ENCODE peak calls at places on chromosome 9, in four cellular contexts. One of them, this sample, is unnamed.

GRCh38 chr9:100100268-100100667 is 1.2 kb downstream of the INVS start:
- DNase-seq in activated CD4-positive, alpha-beta T cell treated with anti-CD3 and anti-CD28 coated beads for 48 hours: no peak
- DNase-seq in posterior cingulate gyrus: no peak
- DNase-seq in PC-3: no peak
- DNase-seq in this sample: no peak

GRCh38 chr9:18404482-18405029 is 69.4 kb upstream of the ADAMTSL1 start:
- DNase-seq in posterior cingulate gyrus: no peak
- DNase-seq in PC-3: no peak
- DNase-seq in activated CD4-positive, alpha-beta T cell treated with anti-CD3 and anti-CD28 coated beads for 48 hours: no peak
- DNase-seq in this sample: no peak

GRCh38 chr9:109775516-109775915 is 4.5 kb upstream of the PALM2AKAP2 start:
- DNase-seq in posterior cingulate gyrus: no peak
- DNase-seq in PC-3: no peak
- DNase-seq in activated CD4-positive, alpha-beta T cell treated with anti-CD3 and anti-CD28 coated beads for 48 hours: no peak
- DNase-seq in this sample: no peak

GRCh38 chr9:101635473-101635872 is 40.7 kb upstream of the PPP3R2 start:
- DNase-seq in posterior cingulate gyrus: no peak
- DNase-seq in activated CD4-positive, alpha-beta T cell treated with anti-CD3 and anti-CD28 coated beads for 48 hours: no peak
- DNase-seq in PC-3: peak
- DNase-seq in this sample: no peak

GRCh38 chr9:81517954-81518353 is 171.4 kb downstream of the TLE1 start:
- DNase-seq in PC-3: no peak
- DNase-seq in posterior cingulate gyrus: no peak
- DNase-seq in activated CD4-positive, alpha-beta T cell treated with anti-CD3 and anti-CD28 coated beads for 48 hours: no peak
- DNase-seq in this sample: no peak

GRCh38 chr9:36123511-36123910 is 13.0 kb upstream of the GLIPR2 start:
- DNase-seq in PC-3: no peak
- DNase-seq in posterior cingulate gyrus: no peak
- DNase-seq in activated CD4-positive, alpha-beta T cell treated with anti-CD3 and anti-CD28 coated beads for 48 hours: no peak
- DNase-seq in this sample: no peak

GRCh38 chr9:121598167-121599000 is 53.0 kb upstream of the DAB2IP start:
- DNase-seq in posterior cingulate gyrus: no peak
- DNase-seq in PC-3: peak
- DNase-seq in activated CD4-positive, alpha-beta T cell treated with anti-CD3 and anti-CD28 coated beads for 48 hours: no peak
- DNase-seq in this sample: peak

GRCh38 chr9:89351584-89351983 is 33.3 kb downstream of the SECISBP2 start:
- DNase-seq in posterior cingulate gyrus: no peak
- DNase-seq in PC-3: no peak
- DNase-seq in activated CD4-positive, alpha-beta T cell treated with anti-CD3 and anti-CD28 coated beads for 48 hours: no peak
- DNase-seq in this sample: no peak